ENCODE peak calls at places on chromosomes 16 and 17, in six cellular contexts. One of them, this sample, is unnamed.

GRCh38 chr17:67278363-67278762 is 33.4 kb upstream of the HELZ start:
- DNase-seq in glutamatergic neuron: no peak
- DNase-seq in HFFc6: no peak
- DNase-seq in body of pancreas: no peak
- DNase-seq in WTC11: no peak
- DNase-seq in mucosa of descending colon: no peak
- DNase-seq in this sample: no peak

GRCh38 chr17:62927083-62927482 is 39.0 kb upstream of the TANC2 start:
- DNase-seq in glutamatergic neuron: no peak
- DNase-seq in HFFc6: no peak
- DNase-seq in body of pancreas: no peak
- DNase-seq in WTC11: no peak
- DNase-seq in mucosa of descending colon: no peak
- DNase-seq in this sample: no peak

GRCh38 chr16:8859913-8860881 is 8.6 kb downstream of the CARHSP1 start:
- DNase-seq in glutamatergic neuron: no peak
- DNase-seq in HFFc6: no peak
- DNase-seq in body of pancreas: peak
- DNase-seq in WTC11: no peak
- DNase-seq in mucosa of descending colon: peak
- DNase-seq in this sample: no peak

GRCh38 chr16:85028638-85029412 is 1.2 kb downstream of the KIAA0513 start:
- DNase-seq in glutamatergic neuron: peak
- DNase-seq in HFFc6: peak
- DNase-seq in body of pancreas: peak
- DNase-seq in WTC11: no peak
- DNase-seq in mucosa of descending colon: peak
- DNase-seq in this sample: no peak

GRCh38 chr17:5892897-5893656 is 177.1 kb upstream of the WSCD1 start:
- DNase-seq in glutamatergic neuron: no peak
- DNase-seq in HFFc6: no peak
- DNase-seq in body of pancreas: no peak
- DNase-seq in WTC11: no peak
- DNase-seq in mucosa of descending colon: no peak
- DNase-seq in this sample: no peak

GRCh38 chr17:6526362-6527152 is 29.8 kb downstream of the PITPNM3 start:
- DNase-seq in glutamatergic neuron: no peak
- DNase-seq in HFFc6: no peak
- DNase-seq in body of pancreas: no peak
- DNase-seq in WTC11: no peak
- DNase-seq in mucosa of descending colon: no peak
- DNase-seq in this sample: no peak

GRCh38 chr17:78343099-78343432 is 16.8 kb downstream of the SOCS3 start:
- DNase-seq in glutamatergic neuron: no peak
- DNase-seq in HFFc6: peak
- DNase-seq in body of pancreas: peak
- DNase-seq in WTC11: no peak
- DNase-seq in mucosa of descending colon: peak
- DNase-seq in this sample: no peak

GRCh38 chr17:78600181-78600651 is 23.0 kb upstream of the DNAH17 start:
- DNase-seq in glutamatergic neuron: no peak
- DNase-seq in HFFc6: no peak
- DNase-seq in body of pancreas: no peak
- DNase-seq in WTC11: no peak
- DNase-seq in mucosa of descending colon: no peak
- DNase-seq in this sample: no peak

GRCh38 chr17:12909046-12909445 is 108.8 kb downstream of the ELAC2 start:
- DNase-seq in glutamatergic neuron: no peak
- DNase-seq in HFFc6: no peak
- DNase-seq in body of pancreas: no peak
- DNase-seq in WTC11: no peak
- DNase-seq in mucosa of descending colon: no peak
- DNase-seq in this sample: no peak

GRCh38 chr16:17101646-17102045 is 369.1 kb downstream of the XYLT1 start:
- DNase-seq in glutamatergic neuron: no peak
- DNase-seq in HFFc6: no peak
- DNase-seq in body of pancreas: no peak
- DNase-seq in WTC11: peak
- DNase-seq in mucosa of descending colon: no peak
- DNase-seq in this sample: no peak

GRCh38 chr17:81097943-81098308 is 63.0 kb downstream of the BAIAP2 start:
- DNase-seq in glutamatergic neuron: no peak
- DNase-seq in HFFc6: peak
- DNase-seq in body of pancreas: no peak
- DNase-seq in WTC11: no peak
- DNase-seq in mucosa of descending colon: no peak
- DNase-seq in this sample: no peak

GRCh38 chr16:50245417-50246298 is 20.7 kb upstream of the ADCY7 start:
- DNase-seq in glutamatergic neuron: peak
- DNase-seq in HFFc6: peak
- DNase-seq in body of pancreas: peak
- DNase-seq in WTC11: no peak
- DNase-seq in mucosa of descending colon: peak
- DNase-seq in this sample: peak

GRCh38 chr16:695355-696089 is 5.3 kb upstream of the WDR24 start:
- DNase-seq in glutamatergic neuron: peak
- DNase-seq in HFFc6: no peak
- DNase-seq in body of pancreas: peak
- DNase-seq in WTC11: peak
- DNase-seq in mucosa of descending colon: peak
- DNase-seq in this sample: peak

GRCh38 chr16:1194665-1195392 is 30.2 kb downstream of the TPSG1 start:
- DNase-seq in glutamatergic neuron: peak
- DNase-seq in HFFc6: no peak
- DNase-seq in body of pancreas: peak
- DNase-seq in WTC11: peak
- DNase-seq in mucosa of descending colon: no peak
- DNase-seq in this sample: peak

GRCh38 chr17:37642706-37643105 is 540 bp downstream of the DDX52 start:
- DNase-seq in glutamatergic neuron: no peak
- DNase-seq in HFFc6: peak
- DNase-seq in body of pancreas: no peak
- DNase-seq in WTC11: no peak
- DNase-seq in mucosa of descending colon: no peak
- DNase-seq in this sample: no peak

GRCh38 chr16:68995011-68995504 is 110.4 kb upstream of the HAS3 start:
- DNase-seq in glutamatergic neuron: no peak
- DNase-seq in HFFc6: peak
- DNase-seq in body of pancreas: peak
- DNase-seq in WTC11: peak
- DNase-seq in mucosa of descending colon: no peak
- DNase-seq in this sample: no peak
- TF ChIP-seq CTCF in glutamatergic neuron: peak
- TF ChIP-seq CTCF in HFFc6: peak
- TF ChIP-seq CTCF in body of pancreas: peak
- TF ChIP-seq CTCF in WTC11: peak
- TF ChIP-seq CTCF in mucosa of descending colon: no peak
- TF ChIP-seq CTCF in this sample: peak

GRCh38 chr17:42428141-42428944 is 5.3 kb upstream of the CAVIN1 start:
- DNase-seq in glutamatergic neuron: peak
- DNase-seq in HFFc6: peak
- DNase-seq in body of pancreas: peak
- DNase-seq in WTC11: peak
- DNase-seq in mucosa of descending colon: no peak
- DNase-seq in this sample: peak
- TF ChIP-seq CTCF in glutamatergic neuron: peak
- TF ChIP-seq CTCF in HFFc6: peak
- TF ChIP-seq CTCF in body of pancreas: peak
- TF ChIP-seq CTCF in WTC11: peak
- TF ChIP-seq CTCF in mucosa of descending colon: peak
- TF ChIP-seq CTCF in this sample: peak

DNA sequence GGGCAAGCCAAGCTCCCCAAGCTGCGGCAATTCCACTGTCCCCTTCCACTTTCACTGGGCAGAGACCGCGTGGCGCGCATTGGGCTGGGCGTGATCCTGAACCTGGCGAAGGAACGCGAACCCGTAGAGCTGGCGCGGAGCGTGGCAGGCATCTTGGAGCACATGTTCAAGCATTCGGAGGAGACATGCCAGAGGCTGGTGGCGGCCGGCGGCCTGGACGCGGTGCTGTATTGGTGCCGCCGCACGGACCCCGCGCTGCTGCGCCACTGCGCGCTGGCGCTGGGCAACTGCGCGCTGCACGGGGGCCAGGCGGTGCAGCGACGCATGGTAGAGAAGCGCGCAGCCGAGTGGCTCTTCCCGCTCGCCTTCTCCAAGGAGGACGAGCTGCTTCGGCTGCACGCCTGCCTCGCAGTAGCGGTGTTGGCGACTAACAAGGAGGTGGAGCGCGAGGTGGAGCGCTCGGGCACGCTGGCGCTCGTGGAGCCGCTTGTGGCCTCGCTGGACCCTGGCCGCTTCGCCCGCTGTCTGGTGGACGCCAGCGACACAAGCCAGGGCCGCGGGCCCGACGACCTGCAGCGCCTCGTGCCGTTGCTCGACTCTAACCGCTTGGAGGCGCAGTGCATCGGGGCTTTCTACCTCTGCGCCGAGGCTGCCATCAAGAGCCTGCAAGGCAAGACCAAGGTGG is 9.8 kb downstream of the SARM1 start:
- DNase-seq in glutamatergic neuron: peak
- DNase-seq in HFFc6: no peak
- DNase-seq in body of pancreas: no peak
- DNase-seq in WTC11: peak
- DNase-seq in mucosa of descending colon: no peak
- DNase-seq in this sample: peak
- TF ChIP-seq CTCF in glutamatergic neuron: peak
- TF ChIP-seq CTCF in HFFc6: no peak
- TF ChIP-seq CTCF in body of pancreas: no peak
- TF ChIP-seq CTCF in WTC11: peak
- TF ChIP-seq CTCF in mucosa of descending colon: no peak
- TF ChIP-seq CTCF in this sample: peak

GRCh38 chr17:17900615-17901520 is 64.1 kb upstream of the SREBF1 start:
- DNase-seq in glutamatergic neuron: no peak
- DNase-seq in HFFc6: peak
- DNase-seq in body of pancreas: peak
- DNase-seq in WTC11: no peak
- DNase-seq in mucosa of descending colon: peak
- DNase-seq in this sample: no peak
- TF ChIP-seq CTCF in glutamatergic neuron: no peak
- TF ChIP-seq CTCF in HFFc6: no peak
- TF ChIP-seq CTCF in body of pancreas: no peak
- TF ChIP-seq CTCF in WTC11: no peak
- TF ChIP-seq CTCF in mucosa of descending colon: no peak
- TF ChIP-seq CTCF in this sample: no peak

GRCh38 chr17:21085707-21086106 is 41.1 kb upstream of the DHRS7B start:
- DNase-seq in glutamatergic neuron: no peak
- DNase-seq in HFFc6: no peak
- DNase-seq in body of pancreas: no peak
- DNase-seq in WTC11: no peak
- DNase-seq in mucosa of descending colon: no peak
- DNase-seq in this sample: no peak
- TF ChIP-seq CTCF in glutamatergic neuron: no peak
- TF ChIP-seq CTCF in HFFc6: no peak
- TF ChIP-seq CTCF in body of pancreas: no peak
- TF ChIP-seq CTCF in WTC11: no peak
- TF ChIP-seq CTCF in mucosa of descending colon: no peak
- TF ChIP-seq CTCF in this sample: no peak

GRCh38 chr16:2251281-2252111 is at the start of gene ECI1:
- DNase-seq in glutamatergic neuron: peak
- DNase-seq in HFFc6: peak
- DNase-seq in body of pancreas: peak
- DNase-seq in WTC11: peak
- DNase-seq in mucosa of descending colon: peak
- DNase-seq in this sample: peak
- TF ChIP-seq CTCF in glutamatergic neuron: peak
- TF ChIP-seq CTCF in HFFc6: peak
- TF ChIP-seq CTCF in body of pancreas: peak
- TF ChIP-seq CTCF in WTC11: peak
- TF ChIP-seq CTCF in mucosa of descending colon: peak
- TF ChIP-seq CTCF in this sample: peak

DNA sequence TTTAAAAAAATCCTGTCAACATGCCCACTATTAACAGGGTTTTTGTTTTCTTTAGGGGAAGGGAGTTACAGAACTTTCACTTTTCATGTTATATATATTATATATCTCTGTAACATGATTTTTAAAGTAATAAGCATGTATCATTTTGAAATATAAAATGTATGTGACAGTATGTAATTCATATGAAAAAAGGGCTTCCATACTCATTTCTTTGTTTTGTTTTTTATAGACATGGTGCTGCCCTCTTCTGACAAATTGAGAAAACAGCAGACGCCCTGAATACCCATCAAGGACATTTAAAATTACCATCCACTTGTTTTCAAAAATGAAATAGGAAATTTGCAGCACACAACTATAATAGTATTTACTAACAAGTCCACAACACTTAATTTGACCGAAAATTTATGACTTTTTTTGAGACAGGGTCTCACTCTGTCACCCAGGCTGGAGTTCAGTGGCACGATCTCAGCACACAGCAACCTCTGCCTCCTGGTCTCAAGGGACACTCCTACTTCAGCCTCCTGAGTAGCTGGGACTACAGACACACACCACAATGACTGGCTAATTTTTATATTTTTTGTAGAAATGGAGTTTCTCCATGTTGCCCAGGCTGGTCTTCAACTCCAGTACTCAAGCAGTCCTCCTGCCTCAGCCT is 30.4 kb downstream of the CFDP1 start:
- DNase-seq in glutamatergic neuron: no peak
- DNase-seq in HFFc6: peak
- DNase-seq in body of pancreas: peak
- DNase-seq in WTC11: no peak
- DNase-seq in mucosa of descending colon: no peak
- DNase-seq in this sample: no peak
- TF ChIP-seq CTCF in glutamatergic neuron: peak
- TF ChIP-seq CTCF in HFFc6: peak
- TF ChIP-seq CTCF in body of pancreas: peak
- TF ChIP-seq CTCF in WTC11: no peak
- TF ChIP-seq CTCF in mucosa of descending colon: peak
- TF ChIP-seq CTCF in this sample: peak

GRCh38 chr16:19884611-19885455 is at the start of gene GPRC5B:
- DNase-seq in glutamatergic neuron: peak
- DNase-seq in HFFc6: no peak
- DNase-seq in body of pancreas: peak
- DNase-seq in WTC11: peak
- DNase-seq in mucosa of descending colon: peak
- DNase-seq in this sample: peak
- TF ChIP-seq CTCF in glutamatergic neuron: no peak
- TF ChIP-seq CTCF in HFFc6: no peak
- TF ChIP-seq CTCF in body of pancreas: peak
- TF ChIP-seq CTCF in WTC11: no peak
- TF ChIP-seq CTCF in mucosa of descending colon: no peak
- TF ChIP-seq CTCF in this sample: no peak

GRCh38 chr17:76458580-76459490 is 5.9 kb upstream of the UBE2O start:
- DNase-seq in glutamatergic neuron: peak
- DNase-seq in HFFc6: peak
- DNase-seq in body of pancreas: peak
- DNase-seq in WTC11: peak
- DNase-seq in mucosa of descending colon: no peak
- DNase-seq in this sample: peak
- TF ChIP-seq CTCF in glutamatergic neuron: peak
- TF ChIP-seq CTCF in HFFc6: peak
- TF ChIP-seq CTCF in body of pancreas: peak
- TF ChIP-seq CTCF in WTC11: no peak
- TF ChIP-seq CTCF in mucosa of descending colon: peak
- TF ChIP-seq CTCF in this sample: peak